ENCODE peak calls at places on chromosomes 6 and 20, in six cellular contexts. W is stromal cell of bone marrow, Q is COR-L47, Z is globus pallidus, V is cerebellum, R is Right ventricle myocardium superior. A is an unnamed sample.

GRCh38 chr20:52190437-52191131 is 995 bp downstream of the ZFP64 start:
- DNase-seq in W (peak), V (peak), R (no peak), Q (peak), Z (no peak), A (no peak)

GRCh38 chr6:164859791-164860190 is 449.6 kb downstream of the C6orf118 start:
- DNase-seq in V (no peak), R (no peak), Q (no peak), Z (no peak), W (no peak), A (peak)

GRCh38 chr6:4856779-4857178 is 80.6 kb downstream of the CDYL start:
- DNase-seq in R (no peak), V (no peak), Q (no peak), Z (no peak), W (no peak), A (no peak)

GRCh38 chr6:90319044-90319443 is 22.4 kb upstream of the BACH2 start:
- DNase-seq in V (no peak), W (no peak), Q (no peak), R (no peak), Z (no peak), A (peak)

GRCh38 chr6:37700266-37700973 is 2.7 kb upstream of the MDGA1 start:
- DNase-seq in V (no peak), Z (no peak), R (no peak), W (no peak), Q (no peak), A (no peak)

GRCh38 chr20:22562620-22563019 is 21.8 kb downstream of the FOXA2 start:
- DNase-seq in Q (peak), R (no peak), Z (no peak), V (no peak), W (no peak), A (no peak)

GRCh38 chr6:113149511-113149910 is 707.6 kb upstream of the MARCKS start:
- DNase-seq in Z (no peak), V (no peak), R (no peak), Q (no peak), W (no peak), A (peak)

GRCh38 chr20:14444106-14444505 is 106.7 kb upstream of the FLRT3 start:
- DNase-seq in Q (no peak), R (no peak), W (peak), V (no peak), Z (no peak), A (no peak)

GRCh38 chr20:50376888-50377459 is 133.2 kb upstream of the PTPN1 start:
- DNase-seq in Q (peak), V (no peak), Z (no peak), R (no peak), W (no peak), A (no peak)

GRCh38 chr20:59723607-59724456 is 119.5 kb downstream of the PHACTR3 start:
- DNase-seq in Q (no peak), R (no peak), Z (no peak), V (no peak), W (no peak), A (no peak)

GRCh38 chr20:3898639-3899038 is 9.5 kb downstream of the PANK2 start:
- DNase-seq in V (no peak), Z (no peak), W (no peak), Q (no peak), R (no peak), A (no peak)

GRCh38 chr6:166470863-166471410 is 88.2 kb upstream of the MPC1 start:
- DNase-seq in Q (no peak), Z (no peak), W (no peak), V (no peak), R (no peak), A (no peak)

GRCh38 chr6:126015869-126016268 is 29.5 kb downstream of the TRMT11 start:
- DNase-seq in V (no peak), W (no peak), Q (no peak), R (no peak), Z (no peak), A (peak)

GRCh38 chr6:122997541-122998150 is 1.6 kb downstream of the CLVS2 start:
- DNase-seq in W (no peak), V (peak), Z (no peak), R (no peak), Q (no peak), A (no peak)

GRCh38 chr6:69841862-69842261 is 24.5 kb upstream of the COL19A1 start:
- DNase-seq in Z (no peak), Q (no peak), R (no peak), V (no peak), W (no peak), A (no peak)

GRCh38 chr20:61654726-61655125 is 402.7 kb downstream of the CDH4 start:
- DNase-seq in Z (no peak), W (no peak), V (no peak), Q (no peak), R (no peak), A (no peak)

GRCh38 chr20:49248301-49248700 is 29.1 kb downstream of the DDX27 start:
- DNase-seq in Z (no peak), Q (no peak), R (no peak), V (no peak), W (no peak), A (no peak)

GRCh38 chr6:56335733-56336132 is 88.4 kb upstream of the COL21A1 start:
- DNase-seq in R (no peak), V (no peak), Z (no peak), Q (no peak), W (peak), A (peak)

GRCh38 chr20:64161595-64162238 is 2.5 kb upstream of the MYT1 start:
- DNase-seq in V (no peak), Z (no peak), Q (no peak), W (no peak), R (peak), A (peak)

GRCh38 chr20:40251284-40251932 is 437.6 kb downstream of the MAFB start:
- DNase-seq in V (no peak), R (no peak), Z (no peak), Q (no peak), W (no peak), A (no peak)

GRCh38 chr6:137743493-137743892 is 123.6 kb upstream of the TNFAIP3 start:
- DNase-seq in W (no peak), Z (no peak), Q (no peak), V (no peak), R (no peak), A (no peak)

GRCh38 chr6:168229368-168229752 is 90.2 kb downstream of the DACT2 start:
- DNase-seq in R (no peak), W (no peak), V (no peak), Q (no peak), Z (no peak), A (no peak)

GRCh38 chr6:40295251-40295949 is 291.8 kb downstream of the LRFN2 start:
- DNase-seq in V (no peak), Q (no peak), R (no peak), W (no peak), Z (no peak), A (no peak)

GRCh38 chr6:71079707-71080106 is 122.8 kb upstream of the B3GAT2 start:
- DNase-seq in V (no peak), Q (no peak), Z (no peak), R (no peak), W (peak), A (peak)

A was measured in astrocyte.